ENCODE peak calls at places on chromosomes 5 and 9, in eight cellular contexts. P is breast epithelium, J is astrocyte, C is heart right ventricle, V is OCI-LY7, N is hepatocyte, F is cardiac muscle cell, K is HCT116. A is an unnamed sample. For H3K4me1 and H3K9me3, the result is how much of the 10 kb centered on the place peaks cover.

GRCh38 chr5:86596476-86596875 is 21.3 kb upstream of the COX7C start:
- DNase-seq in P (no peak), J (no peak), C (no peak), V (no peak), N (no peak), F (no peak), K (no peak), A (no peak)

GRCh38 chr9:12859704-12860251 is 85.0 kb downstream of the LURAP1L start:
- DNase-seq in P (no peak), J (peak), C (no peak), V (no peak), N (no peak), F (no peak), K (peak), A (no peak)

GRCh38 chr9:37324261-37324683 is 98.2 kb upstream of the GRHPR start:
- DNase-seq in P (no peak), J (peak), C (no peak), V (peak), N (no peak), F (peak), K (no peak), A (no peak)

GRCh38 chr9:84139296-84140100 is 158.9 kb downstream of the RMI1 start:
- DNase-seq in P (no peak), J (peak), C (no peak), V (peak), N (peak), F (no peak), K (no peak), A (no peak)

GRCh38 chr9:70094747-70095146 is 51.1 kb downstream of the MAMDC2 start:
- DNase-seq in P (no peak), J (no peak), C (no peak), V (no peak), N (no peak), F (no peak), K (no peak), A (no peak)

GRCh38 chr9:104872959-104873850 is 54.8 kb downstream of the ABCA1 start:
- DNase-seq in P (no peak), J (peak), C (no peak), V (no peak), N (peak), F (peak), K (no peak), A (peak)

GRCh38 chr9:132381966-132382541 is 24.6 kb downstream of the TTF1 start:
- DNase-seq in P (no peak), J (no peak), C (no peak), V (peak), N (no peak), F (no peak), K (no peak), A (no peak)

GRCh38 chr5:33891731-33892418 is at the start of gene ADAMTS12:
- DNase-seq in P (no peak), J (peak), C (peak), V (no peak), N (peak), F (peak), K (no peak), A (peak)

GRCh38 chr5:144003636-144004035 is 166.8 kb downstream of the YIPF5 start:
- DNase-seq in P (no peak), J (no peak), C (no peak), V (no peak), N (no peak), F (no peak), K (no peak), A (no peak)

GRCh38 chr5:131328536-131329186 is 64.8 kb downstream of the CDC42SE2 start:
- DNase-seq in P (no peak), J (peak), C (no peak), V (no peak), N (peak), F (no peak), K (peak), A (no peak)

GRCh38 chr5:167644619-167645018 is 646.8 kb upstream of the WWC1 start:
- DNase-seq in P (no peak), J (no peak), C (no peak), V (no peak), N (no peak), F (no peak), K (no peak), A (no peak)

GRCh38 chr5:75510836-75511434 is 494 bp downstream of the CERT1 start:
- DNase-seq in P (peak), J (no peak), C (peak), V (peak), N (peak), F (peak), K (no peak), A (peak)

GRCh38 chr5:65512170-65512937 is 30.6 kb upstream of the ADAMTS6 start:
- DNase-seq in P (no peak), J (peak), C (no peak), V (no peak), N (no peak), F (no peak), K (no peak), A (no peak)

GRCh38 chr9:6552033-6552737 is 93.3 kb downstream of the GLDC start:
- DNase-seq in P (no peak), J (peak), C (no peak), V (no peak), N (no peak), F (no peak), K (no peak), A (no peak)

GRCh38 chr5:57434227-57434640 is 48.4 kb downstream of the ACTBL2 start:
- DNase-seq in P (no peak), J (peak), C (no peak), V (no peak), N (peak), F (peak), K (no peak), A (no peak)

GRCh38 chr9:108544866-108545265 is 310.9 kb downstream of the ACTL7B start:
- DNase-seq in P (no peak), J (peak), C (no peak), V (no peak), N (no peak), F (no peak), K (no peak), A (no peak)

GRCh38 chr5:180139731-180140626 is 68.4 kb upstream of the RNF130 start:
- DNase-seq in P (peak), J (no peak), C (no peak), V (no peak), N (no peak), F (no peak), K (no peak), A (no peak)

GRCh38 chr9:129283290-129283691 is 105.2 kb upstream of the IER5L start:
- DNase-seq in P (peak), J (no peak), C (no peak), V (no peak), N (no peak), F (no peak), K (no peak), A (no peak)

GRCh38 chr9:79480639-79481038 is 91.1 kb upstream of the TLE4 start:
- DNase-seq in P (no peak), J (no peak), C (no peak), V (no peak), N (no peak), F (no peak), K (no peak), A (no peak)

GRCh38 chr9:79477241-79477830 is 94.4 kb upstream of the TLE4 start:
- DNase-seq in P (no peak), J (peak), C (no peak), V (no peak), N (no peak), F (no peak), K (no peak), A (no peak)

GRCh38 chr9:79482078-79482477 is 89.7 kb upstream of the TLE4 start:
- DNase-seq in P (no peak), J (no peak), C (no peak), V (no peak), N (no peak), F (no peak), K (no peak), A (no peak)

GRCh38 chr9:79473704-79474103 is 98.1 kb upstream of the TLE4 start:
- DNase-seq in P (no peak), J (no peak), C (no peak), V (no peak), N (no peak), F (no peak), K (no peak), A (no peak)

GRCh38 chr9:79477955-79478751 is 93.6 kb upstream of the TLE4 start:
- DNase-seq in P (no peak), J (peak), C (no peak), V (peak), N (peak), F (peak), K (no peak), A (no peak)
- TF ChIP-seq CTCF in P (no peak), J (peak), C (peak), V (peak), N (peak), F (peak), K (no peak), A (peak)

DNA sequence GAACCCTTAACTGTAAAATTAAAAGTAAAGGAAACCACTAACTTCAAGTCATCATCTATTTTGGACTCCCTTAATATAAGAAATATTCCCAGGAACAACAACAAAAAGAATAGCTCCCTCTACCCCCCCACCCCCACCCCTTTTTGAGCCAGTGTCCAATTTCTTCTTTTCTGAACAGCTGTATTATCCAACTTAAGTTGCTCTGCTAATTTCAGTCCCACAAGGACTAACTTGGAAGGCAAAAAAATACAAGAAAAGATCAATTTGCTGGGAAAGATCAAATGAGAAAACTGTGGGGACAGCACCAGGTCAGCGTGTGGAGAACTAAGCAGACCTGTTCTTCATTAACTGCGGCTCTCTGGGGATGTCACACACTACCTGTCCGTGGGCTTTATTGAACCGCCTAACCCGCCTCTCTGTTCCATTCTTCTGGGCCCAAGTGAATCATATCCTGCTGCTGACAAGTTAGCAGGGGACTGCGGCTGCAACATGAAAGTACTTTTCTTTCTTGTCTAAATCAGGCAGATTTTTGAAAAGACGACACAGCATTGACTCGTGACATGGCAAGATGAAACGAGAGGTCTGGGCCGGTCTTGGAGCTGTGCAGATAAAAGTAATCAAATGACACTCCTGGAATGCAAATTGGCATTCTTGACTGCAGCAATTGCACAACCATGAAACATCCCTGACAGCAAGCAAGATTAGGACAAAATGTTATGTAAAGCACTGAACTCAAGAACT is 2.7 kb downstream of the BNC2 start:
- DNase-seq in P (no peak), J (peak), C (no peak), V (no peak), N (peak), F (no peak), K (no peak), A (peak)
- H3K4me1 ChIP-seq in P (under half), J (under half), C (under half), V (under half), N (under half), F (under half), K (under half), A (under half)

GRCh38 chr5:142405023-142405422 is 80.2 kb upstream of the SPRY4 start:
- DNase-seq in P (no peak), J (no peak), C (no peak), V (no peak), N (no peak), F (no peak), K (no peak), A (no peak)
- H3K9me3 ChIP-seq in P (under half), J (under half), C (under half), V (under half), N (under half), F (under half), K (under half), A (under half)

DNA sequence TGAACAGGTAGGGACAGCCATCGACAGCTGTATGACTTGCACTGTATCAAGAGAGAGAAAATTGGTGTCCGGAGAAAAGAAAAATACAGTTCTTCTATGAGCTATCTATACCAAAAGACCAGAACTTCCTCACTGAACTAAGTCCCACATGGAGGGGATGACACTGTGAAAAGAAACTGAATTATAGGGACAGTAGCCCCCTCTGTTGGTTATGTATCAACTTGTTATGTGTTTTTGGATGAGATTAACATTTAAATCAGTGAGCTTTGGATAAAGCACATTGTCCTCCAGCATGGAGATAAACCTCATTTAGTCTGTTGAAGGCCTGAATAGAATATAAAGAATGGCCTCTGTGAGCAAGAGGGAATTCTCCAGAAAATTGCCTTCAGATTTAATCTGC is 176.6 kb upstream of the SH3GL2 start:
- DNase-seq in P (no peak), J (peak), C (no peak), V (no peak), N (no peak), F (peak), K (no peak), A (no peak)
- TF ChIP-seq CTCF in P (no peak), J (no peak), C (no peak), V (peak), N (peak), F (no peak), K (peak), A (no peak)

GRCh38 chr9:114098021-114098659 is 952 bp downstream of the KIF12 start:
- DNase-seq in P (peak), J (no peak), C (peak), V (no peak), N (peak), F (peak), K (peak), A (no peak)
- H3K4me1 ChIP-seq in P (under half), J (under half), C (under half), V (under half), N (under half), F (under half), K (under half), A (under half)

DNA sequence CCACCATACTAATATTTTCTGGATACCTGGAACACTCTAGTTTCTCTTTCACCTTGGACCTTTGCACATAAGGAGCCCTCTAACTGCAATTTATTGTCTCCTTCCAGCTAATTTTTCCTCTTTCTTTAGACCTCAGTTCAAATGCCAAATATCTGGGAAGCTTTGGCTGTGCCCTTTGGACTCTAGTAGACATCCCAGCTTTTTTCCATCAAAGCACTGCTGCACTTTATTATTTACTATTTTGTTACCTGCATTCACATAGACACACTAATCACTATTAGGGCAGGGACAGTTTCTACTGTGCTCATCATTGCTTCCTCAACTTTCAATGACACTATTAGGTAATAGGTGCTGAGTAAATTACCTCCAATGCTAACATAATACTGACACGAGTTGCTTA is 2.1 kb downstream of the RIGI start:
- DNase-seq in P (no peak), J (no peak), C (no peak), V (no peak), N (no peak), F (no peak), K (no peak), A (no peak)
- H3K9me3 ChIP-seq in P (under half), J (under half), C (under half), V (under half), N (under half), F (under half), K (under half), A (under half)

GRCh38 chr5:172144931-172145869 is 42.8 kb downstream of the STK10 start:
- DNase-seq in P (no peak), J (no peak), C (no peak), V (no peak), N (no peak), F (no peak), K (no peak), A (no peak)
- TF ChIP-seq CTCF in P (no peak), J (no peak), C (no peak), V (no peak), N (no peak), F (no peak), K (no peak), A (no peak)

GRCh38 chr5:88823201-88823600 is 59.8 kb downstream of the MEF2C start:
- DNase-seq in P (no peak), J (no peak), C (no peak), V (no peak), N (no peak), F (no peak), K (no peak), A (no peak)

GRCh38 chr5:88820581-88820980 is 62.4 kb downstream of the MEF2C start:
- DNase-seq in P (no peak), J (no peak), C (no peak), V (no peak), N (no peak), F (no peak), K (no peak), A (no peak)

GRCh38 chr5:88818296-88818695 is 64.7 kb downstream of the MEF2C start:
- DNase-seq in P (no peak), J (no peak), C (no peak), V (no peak), N (no peak), F (no peak), K (no peak), A (no peak)

GRCh38 chr5:88821161-88821560 is 61.8 kb downstream of the MEF2C start:
- DNase-seq in P (no peak), J (no peak), C (no peak), V (no peak), N (no peak), F (no peak), K (no peak), A (no peak)

DNA sequence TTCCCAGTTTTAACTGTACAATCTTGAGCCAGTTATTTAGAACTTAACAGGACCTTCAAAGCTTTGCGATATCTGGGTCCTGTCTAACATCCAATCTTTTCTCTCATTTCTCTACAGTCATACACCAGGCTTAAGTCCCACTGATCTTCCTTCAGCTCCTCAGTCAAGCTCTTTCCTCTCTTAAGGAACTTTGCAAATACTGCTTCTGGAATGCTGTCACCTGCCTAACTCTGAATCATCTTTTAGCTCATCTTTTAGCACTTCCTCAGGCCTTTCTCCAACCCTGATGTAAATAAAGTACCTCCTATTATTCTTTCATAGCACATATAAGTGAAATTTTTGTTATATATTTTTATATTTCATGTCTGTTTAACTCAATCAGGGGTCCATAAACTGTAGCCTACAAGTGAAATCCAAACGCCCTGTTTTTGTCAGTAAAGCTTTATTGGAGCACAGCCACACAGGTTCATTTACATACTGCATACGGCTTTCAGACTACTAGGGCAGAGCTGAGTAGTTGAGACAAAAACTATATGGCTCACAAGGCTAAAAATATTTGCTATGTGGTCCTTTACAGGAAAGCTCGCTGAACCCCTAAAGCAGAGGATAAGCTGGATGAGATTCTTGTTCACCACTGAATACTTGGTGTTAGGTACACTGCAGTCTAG is 63.5 kb downstream of the MEF2C start:
- DNase-seq in P (no peak), J (no peak), C (no peak), V (no peak), N (no peak), F (no peak), K (no peak), A (no peak)
- H3K4me1 ChIP-seq in P (under half), J (under half), C (half or more), V (half or more), N (under half), F (under half), K (under half), A (half or more)